ENCODE peak calls at places on chromosomes 16 and 17, in five cellular contexts. W is A549, X is HepG2, L is K562, N is GM12878. K is an unnamed sample.

GRCh38 chr17:9472094-9472493 is 103.5 kb downstream of the STX8 start:
- DNase-seq in N (no peak), L (no peak), X (no peak), W (no peak), K (no peak)

GRCh38 chr17:59786536-59787319 is 79.3 kb downstream of the VMP1 start:
- DNase-seq in N (peak; percentile 100), X (peak; percentile 100), L (peak; percentile 73), W (peak; percentile 81), K (peak; percentile 98)

GRCh38 chr16:47374629-47375028 is 86.2 kb downstream of the ITFG1 start:
- DNase-seq in N (no peak), W (no peak), X (no peak), L (no peak), K (peak; percentile 69)

GRCh38 chr17:72657467-72658317 is 434.8 kb downstream of the SLC39A11 start:
- DNase-seq in W (peak; percentile 35), L (no peak), X (peak; percentile 41), N (no peak), K (no peak)

GRCh38 chr17:12613566-12613965 is 52.1 kb upstream of the MYOCD start:
- DNase-seq in X (no peak), N (no peak), L (no peak), W (no peak), K (no peak)

GRCh38 chr17:68461589-68461988 is 4.3 kb upstream of the WIPI1 start:
- DNase-seq in X (no peak), N (no peak), L (no peak), W (no peak), K (peak; percentile 35)

GRCh38 chr16:67842509-67843342 is 606 bp downstream of the THAP11 start:
- DNase-seq in X (peak; percentile 61), N (no peak), L (no peak), W (no peak), K (peak; percentile 73)

GRCh38 chr16:59758848-59759247 is 1024.7 kb upstream of the GOT2 start:
- DNase-seq in X (no peak), W (no peak), L (no peak), N (no peak), K (no peak)

GRCh38 chr16:55274391-55274790 is 49.6 kb upstream of the IRX6 start:
- DNase-seq in L (no peak), X (no peak), N (no peak), W (no peak), K (no peak)

GRCh38 chr16:27436921-27437650 is 35.1 kb downstream of the IL21R start:
- DNase-seq in W (no peak), X (no peak), L (no peak), N (no peak), K (no peak)

GRCh38 chr16:22641030-22641671 is 130.5 kb downstream of the NPIPB5 start:
- DNase-seq in X (no peak), W (no peak), N (no peak), L (no peak), K (peak; percentile 37)

GRCh38 chr16:48050871-48051270 is 104.9 kb downstream of the ABCC12 start:
- DNase-seq in W (no peak), N (no peak), L (no peak), X (no peak), K (no peak)

GRCh38 chr17:82320956-82321927 is 3.8 kb upstream of the CD7 start:
- DNase-seq in W (peak; percentile 66), L (peak; percentile 87), X (no peak), N (no peak), K (no peak)

GRCh38 chr17:45123930-45124796 is 8.2 kb downstream of the PLCD3 start:
- DNase-seq in L (peak; percentile 82), W (peak; percentile 95), X (peak; percentile 86), N (no peak), K (peak; percentile 90)

GRCh38 chr17:3804503-3804931 is 3.5 kb upstream of the ITGAE start:
- DNase-seq in X (peak; percentile 58), W (no peak), L (no peak), N (peak; percentile 63), K (no peak)

GRCh38 chr17:12538003-12538402 is 127.7 kb upstream of the MYOCD start:
- DNase-seq in X (no peak), L (no peak), N (no peak), W (no peak), K (no peak)

GRCh38 chr16:67399749-67400704 is 6.7 kb upstream of the TPPP3 start:
- DNase-seq in L (no peak), W (no peak), N (no peak), X (no peak), K (no peak)

GRCh38 chr17:19461139-19461538 is 50.1 kb downstream of the RNF112 start:
- DNase-seq in L (no peak), W (no peak), N (peak; percentile 7), X (no peak), K (no peak)

GRCh38 chr17:82330322-82331239 is 3.0 kb downstream of the SECTM1 start:
- DNase-seq in L (peak; percentile 68), W (no peak), X (peak; percentile 85), N (no peak), K (peak; percentile 23)

GRCh38 chr17:28001149-28001548 is 41.3 kb upstream of the NLK start:
- DNase-seq in N (no peak), L (no peak), W (no peak), X (no peak), K (no peak)

GRCh38 chr17:79844869-79845600 is 5.8 kb upstream of the CBX4 start:
- DNase-seq in W (peak; percentile 92), L (peak; percentile 85), N (no peak), X (peak; percentile 74), K (no peak)

GRCh38 chr16:57297856-57298255 is 13.4 kb upstream of the PLLP start:
- DNase-seq in X (no peak), L (no peak), N (no peak), W (no peak), K (no peak)

DNA sequence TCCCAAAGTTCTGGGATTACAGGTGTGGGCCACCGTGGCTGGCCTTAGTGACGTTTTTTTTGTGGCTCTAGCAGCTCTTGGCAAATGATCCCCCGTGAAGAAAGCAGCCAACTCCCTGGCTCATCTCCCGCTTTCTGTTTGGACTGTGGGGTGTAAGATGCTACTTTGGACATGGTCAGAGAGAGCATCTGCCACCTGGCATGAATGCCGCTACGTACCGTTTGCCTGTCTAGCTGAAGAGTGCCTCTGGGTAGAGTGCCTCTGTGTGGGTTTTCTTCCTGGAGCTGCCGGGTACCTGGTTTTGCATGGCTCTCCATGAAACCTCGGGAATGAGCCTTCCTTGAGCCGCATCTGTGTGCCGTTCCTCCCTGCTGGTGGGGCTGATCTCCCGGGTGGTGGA is 34.3 kb downstream of the NDEL1 start:
- DNase-seq in N (no peak), X (no peak), W (no peak), L (no peak), K (no peak)
- H3K4me2 ChIP-seq in N (no peak overlapping the region), X (no peak overlapping the region), W (no peak overlapping the region), L (no peak overlapping the region), K (no peak overlapping the region)

DNA sequence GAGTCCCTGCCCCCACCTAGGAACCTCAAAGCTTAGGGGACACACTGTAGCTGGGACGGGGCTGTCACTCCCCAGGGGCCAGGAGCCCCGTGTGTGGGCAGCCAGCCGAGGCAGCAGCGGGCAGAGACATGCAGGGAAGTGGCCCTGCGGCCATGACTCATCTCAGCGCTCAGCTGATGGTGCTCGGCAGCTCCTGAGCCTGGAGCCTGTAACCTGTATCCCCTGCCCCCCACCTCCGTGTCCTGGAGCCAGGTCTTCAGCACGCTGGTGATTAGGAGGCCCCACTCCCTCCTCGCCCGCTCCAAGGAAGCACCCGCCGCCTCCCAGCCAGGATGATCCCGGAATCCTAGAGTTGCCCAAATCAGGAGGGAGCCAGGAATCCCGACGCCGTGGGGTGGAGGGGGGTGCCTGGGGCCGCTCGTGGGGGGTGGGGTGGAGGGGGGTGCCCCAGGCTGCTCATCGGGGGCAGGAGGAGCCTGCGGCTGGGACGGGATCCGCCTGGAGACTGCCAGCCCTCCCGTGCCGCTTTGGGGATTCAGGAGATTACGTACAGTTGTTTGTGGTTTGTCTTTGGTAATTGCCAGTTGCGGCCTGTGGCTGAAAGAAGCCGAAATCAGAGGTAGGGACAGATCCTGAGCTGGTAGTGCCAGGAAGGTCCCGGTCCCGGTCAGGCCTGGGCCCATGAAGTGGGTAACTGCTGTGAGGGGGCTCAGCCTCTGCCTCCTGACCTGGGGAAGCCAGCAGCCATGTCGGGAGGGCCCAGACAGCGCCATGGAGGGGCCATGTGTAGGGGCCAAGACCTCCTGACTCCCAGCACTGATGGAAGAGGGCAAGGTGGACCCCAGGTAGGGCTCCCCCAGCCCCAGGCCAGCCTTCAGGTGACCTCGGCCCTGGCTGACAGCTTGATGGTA is 35.3 kb upstream of the SSTR5 start:
- DNase-seq in X (no peak), N (no peak), L (no peak), W (no peak), K (no peak)
- TF ChIP-seq MYC in X (no peak), N (no peak), L (no peak), W (no peak), K (no peak)

DNA sequence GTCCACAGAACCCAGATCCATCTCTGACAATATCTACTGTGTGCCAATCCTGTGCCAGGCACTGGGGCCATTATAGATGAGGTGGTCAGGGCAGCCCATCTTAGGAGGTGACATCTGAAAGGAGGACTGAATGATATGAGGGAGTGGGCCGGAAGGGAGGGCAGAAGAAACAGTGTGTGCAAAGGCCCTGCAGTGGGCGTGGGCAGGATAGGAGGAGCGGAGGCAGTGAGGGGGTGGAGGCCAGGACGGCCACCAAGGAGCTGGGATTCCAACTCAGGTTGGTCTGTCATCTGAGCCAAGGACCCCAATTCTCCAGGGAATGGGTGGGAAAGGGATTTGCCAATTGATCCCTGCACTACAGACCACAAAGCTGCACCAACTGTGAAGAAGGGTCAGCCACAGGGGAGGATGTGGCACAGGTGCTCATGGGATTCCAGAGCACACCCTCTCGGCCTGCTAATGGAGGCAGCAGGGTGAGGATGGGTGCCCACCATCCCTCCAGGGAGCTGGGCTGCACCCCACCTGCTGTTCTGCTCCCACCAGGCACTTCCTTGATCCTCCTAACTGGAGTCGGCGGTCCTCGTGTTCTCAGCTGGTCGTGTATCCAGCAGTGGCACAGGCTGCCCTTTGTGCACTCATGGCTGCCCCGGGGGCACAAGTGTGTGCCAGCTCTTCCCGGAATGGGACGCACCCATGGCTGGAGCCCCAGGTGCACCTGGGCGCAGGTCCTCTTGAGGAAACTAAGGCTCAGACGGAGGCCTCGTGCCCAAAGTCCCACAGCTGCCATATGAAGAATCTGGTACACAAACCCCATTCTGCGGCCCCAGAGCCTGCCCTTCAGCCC is 9.6 kb downstream of the SREBF1 start:
- DNase-seq in X (no peak), N (no peak), L (no peak), W (no peak), K (no peak)
- H3K4me2 ChIP-seq in X (no peak overlapping the region), N (no peak overlapping the region), L (peak overlapping the region; percentile 37), W (peak overlapping the region; percentile 100), K (no peak overlapping the region)

GRCh38 chr16:20611350-20611902 is 35.3 kb upstream of the ACSM2B start:
- DNase-seq in X (no peak), L (no peak), W (no peak), N (no peak), K (no peak)
- TF ChIP-seq MYC in X (peak; percentile 52), L (no peak), W (no peak), N (no peak), K (no peak)

K was measured in endothelial cell of umbilical vein.